ENCODE peak calls at places on chromosomes 5 and 9, in nine cellular contexts. C is GM20000, S is GM06990, Z is foreskin fibroblast, G is lung, O is mammary epithelial cell, N is pancreas, A is progenitor cell of endocrine pancreas, Q is neural progenitor cell. M is an unnamed sample.

GRCh38 chr9:93555370-93555769 is 21.0 kb upstream of the PHF2 start:
- DNase-seq in C (no peak), S (no peak), Z (no peak), G (no peak), O (no peak), N (no peak), A (no peak), Q (no peak), M (no peak)

GRCh38 chr5:116674881-116675627 is 100.4 kb upstream of the SEMA6A start:
- DNase-seq in C (no peak), S (no peak), Z (peak), G (no peak), O (no peak), N (no peak), A (no peak), Q (no peak), M (no peak)

GRCh38 chr5:141841376-141841775 is 36.8 kb downstream of the PCDH1 start:
- DNase-seq in C (no peak), S (no peak), Z (no peak), G (peak), O (no peak), N (peak), A (no peak), Q (no peak), M (no peak)

GRCh38 chr9:86637515-86637914 is 283.3 kb upstream of the TUT7 start:
- DNase-seq in C (no peak), S (peak), Z (peak), G (no peak), O (no peak), N (no peak), A (peak), Q (peak), M (peak)

GRCh38 chr9:122808141-122808540 is 8.2 kb downstream of the OR1K1 start:
- DNase-seq in C (no peak), S (no peak), Z (no peak), G (no peak), O (no peak), N (no peak), A (no peak), Q (no peak), M (no peak)

GRCh38 chr5:104702212-104702611 is 1139.6 kb upstream of the NUDT12 start:
- DNase-seq in C (no peak), S (no peak), Z (no peak), G (no peak), O (peak), N (no peak), A (no peak), Q (no peak), M (no peak)

GRCh38 chr9:83410701-83411100 is 127.5 kb downstream of the FRMD3 start:
- DNase-seq in C (no peak), S (no peak), Z (peak), G (no peak), O (no peak), N (no peak), A (no peak), Q (no peak), M (no peak)

GRCh38 chr5:82480331-82480730 is 202.2 kb upstream of the RPS23 start:
- DNase-seq in C (no peak), S (no peak), Z (no peak), G (no peak), O (no peak), N (no peak), A (no peak), Q (no peak), M (no peak)

GRCh38 chr9:95778957-95779356 is 96.5 kb upstream of the ERCC6L2 start:
- DNase-seq in C (no peak), S (no peak), Z (peak), G (peak), O (no peak), N (no peak), A (no peak), Q (no peak), M (no peak)

GRCh38 chr9:95515272-95516113 is 1.3 kb downstream of the PTCH1 start:
- DNase-seq in C (peak), S (no peak), Z (peak), G (no peak), O (no peak), N (no peak), A (peak), Q (peak), M (no peak)

GRCh38 chr5:156329197-156329611 is 2.2 kb downstream of the SGCD start:
- DNase-seq in C (no peak), S (no peak), Z (peak), G (no peak), O (no peak), N (no peak), A (no peak), Q (no peak), M (no peak)

GRCh38 chr5:149447373-149448367 is 68.6 kb upstream of the IL17B start:
- DNase-seq in C (no peak), S (no peak), Z (no peak), G (no peak), O (no peak), N (no peak), A (no peak), Q (no peak), M (no peak)

GRCh38 chr5:93158841-93159240 is 422.2 kb downstream of the NR2F1-AS1 start:
- DNase-seq in C (no peak), S (no peak), Z (peak), G (no peak), O (no peak), N (no peak), A (no peak), Q (no peak), M (no peak)

GRCh38 chr5:91957671-91958070 is 574.6 kb upstream of the ARRDC3 start:
- DNase-seq in C (no peak), S (no peak), Z (peak), G (no peak), O (peak), N (no peak), A (no peak), Q (no peak), M (no peak)

GRCh38 chr9:21591221-21592062 is 109.3 kb upstream of the IFNE start:
- DNase-seq in C (no peak), S (no peak), Z (peak), G (peak), O (peak), N (no peak), A (no peak), Q (peak), M (peak)

GRCh38 chr5:62771331-62771730 is 192.7 kb downstream of the LRRC70 start:
- DNase-seq in C (no peak), S (no peak), Z (no peak), G (no peak), O (no peak), N (no peak), A (no peak), Q (no peak), M (no peak)

GRCh38 chr5:148843510-148844318 is 17.3 kb downstream of the ADRB2 start:
- DNase-seq in C (no peak), S (no peak), Z (peak), G (no peak), O (no peak), N (no peak), A (no peak), Q (no peak), M (no peak)

GRCh38 chr9:13598738-13599137 is 319.2 kb upstream of the MPDZ start:
- DNase-seq in C (no peak), S (no peak), Z (no peak), G (no peak), O (no peak), N (no peak), A (no peak), Q (no peak), M (no peak)

GRCh38 chr9:97559111-97559514 is 57.6 kb downstream of the TMOD1 start:
- DNase-seq in C (peak), S (peak), Z (no peak), G (no peak), O (peak), N (no peak), A (no peak), Q (no peak), M (peak)

GRCh38 chr5:1127991-1128785 is 16.3 kb upstream of the SLC12A7 start:
- DNase-seq in C (no peak), S (no peak), Z (no peak), G (no peak), O (no peak), N (peak), A (no peak), Q (no peak), M (no peak)

GRCh38 chr9:98962181-98962560 is 18.5 kb downstream of the COL15A1 start:
- DNase-seq in C (no peak), S (no peak), Z (peak), G (no peak), O (no peak), N (no peak), A (no peak), Q (no peak), M (no peak)

GRCh38 chr5:93595420-93596136 is 12.6 kb downstream of the NR2F1 start:
- DNase-seq in C (no peak), S (no peak), Z (no peak), G (no peak), O (no peak), N (no peak), A (no peak), Q (peak), M (no peak)

GRCh38 chr5:103891151-103891550 is 328.6 kb upstream of the NUDT12 start:
- DNase-seq in C (no peak), S (no peak), Z (no peak), G (no peak), O (peak), N (no peak), A (no peak), Q (no peak), M (no peak)

GRCh38 chr5:89065919-89066318 is 182.9 kb upstream of the MEF2C start:
- DNase-seq in C (peak), S (peak), Z (no peak), G (no peak), O (no peak), N (no peak), A (no peak), Q (no peak), M (peak)

GRCh38 chr9:79054500-79054899 is 517.3 kb upstream of the TLE4 start:
- DNase-seq in C (no peak), S (no peak), Z (peak), G (no peak), O (no peak), N (no peak), A (no peak), Q (no peak), M (no peak)

GRCh38 chr9:92716557-92716956 is 46.6 kb upstream of the IPPK start:
- DNase-seq in C (peak), S (peak), Z (peak), G (peak), O (peak), N (peak), A (peak), Q (peak), M (peak)

GRCh38 chr9:6955251-6955921 is 197.6 kb downstream of the KDM4C start:
- DNase-seq in C (peak), S (no peak), Z (peak), G (no peak), O (no peak), N (no peak), A (no peak), Q (peak), M (peak)

GRCh38 chr5:40570408-40571129 is 109.1 kb upstream of the PTGER4 start:
- DNase-seq in C (peak), S (peak), Z (peak), G (no peak), O (peak), N (no peak), A (no peak), Q (no peak), M (peak)

GRCh38 chr5:151319334-151319733 is 15.8 kb upstream of the SLC36A3 start:
- DNase-seq in C (peak), S (no peak), Z (peak), G (no peak), O (peak), N (no peak), A (no peak), Q (no peak), M (peak)

GRCh38 chr9:74333633-74334032 is 163.5 kb upstream of the RORB start:
- DNase-seq in C (no peak), S (no peak), Z (no peak), G (no peak), O (no peak), N (no peak), A (no peak), Q (no peak), M (no peak)

GRCh38 chr9:74334308-74334707 is 162.8 kb upstream of the RORB start:
- DNase-seq in C (no peak), S (no peak), Z (no peak), G (no peak), O (no peak), N (no peak), A (no peak), Q (no peak), M (no peak)

GRCh38 chr9:74331607-74332006 is 165.5 kb upstream of the RORB start:
- DNase-seq in C (no peak), S (no peak), Z (no peak), G (no peak), O (no peak), N (no peak), A (no peak), Q (no peak), M (no peak)

GRCh38 chr9:74336161-74336560 is 161.0 kb upstream of the RORB start:
- DNase-seq in C (no peak), S (no peak), Z (no peak), G (no peak), O (peak), N (no peak), A (no peak), Q (no peak), M (no peak)

GRCh38 chr9:74330487-74331214 is 166.5 kb upstream of the RORB start:
- DNase-seq in C (no peak), S (no peak), Z (peak), G (no peak), O (no peak), N (no peak), A (no peak), Q (no peak), M (no peak)
- TF ChIP-seq CTCF in C (no peak), S (no peak), Z (no peak), G (no peak), O (no peak), N (no peak), A (no peak), Q (no peak), M (no peak)

DNA sequence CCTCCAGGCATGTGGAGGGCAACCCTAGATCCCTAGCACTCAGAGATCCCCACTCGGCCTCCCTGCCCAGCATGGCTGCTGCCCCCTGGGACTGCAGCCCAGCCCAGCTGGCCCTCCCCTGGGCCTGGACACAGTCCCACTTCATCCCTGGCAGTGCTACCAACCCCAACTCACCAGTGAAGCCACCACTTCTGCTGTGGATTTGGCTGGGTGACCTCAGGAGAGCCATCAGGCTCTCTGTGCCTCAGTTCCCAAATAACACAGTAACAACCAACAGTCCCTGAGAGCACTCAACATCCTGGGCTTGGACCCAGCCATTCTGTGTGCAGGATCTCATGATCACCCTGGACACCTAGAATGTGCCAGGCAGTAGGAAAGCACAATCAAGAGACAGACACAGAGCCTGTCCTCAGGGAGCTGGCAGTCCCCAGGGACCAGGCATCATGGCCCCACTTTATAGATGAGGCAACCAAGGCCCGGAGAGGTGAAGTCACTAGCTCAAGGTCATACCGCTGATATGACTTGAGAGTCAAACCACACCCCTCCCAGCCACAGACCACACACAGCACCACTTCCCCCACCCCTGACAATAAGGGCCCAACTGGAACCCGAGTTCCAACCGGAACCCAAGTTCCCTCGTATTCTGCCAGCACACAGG is 4.7 kb upstream of the PSMB7 start:
- DNase-seq in C (no peak), S (no peak), Z (no peak), G (no peak), O (no peak), N (no peak), A (no peak), Q (no peak), M (peak)
- TF ChIP-seq CTCF in C (no peak), S (no peak), Z (no peak), G (no peak), O (no peak), N (no peak), A (peak), Q (peak), M (no peak)

DNA sequence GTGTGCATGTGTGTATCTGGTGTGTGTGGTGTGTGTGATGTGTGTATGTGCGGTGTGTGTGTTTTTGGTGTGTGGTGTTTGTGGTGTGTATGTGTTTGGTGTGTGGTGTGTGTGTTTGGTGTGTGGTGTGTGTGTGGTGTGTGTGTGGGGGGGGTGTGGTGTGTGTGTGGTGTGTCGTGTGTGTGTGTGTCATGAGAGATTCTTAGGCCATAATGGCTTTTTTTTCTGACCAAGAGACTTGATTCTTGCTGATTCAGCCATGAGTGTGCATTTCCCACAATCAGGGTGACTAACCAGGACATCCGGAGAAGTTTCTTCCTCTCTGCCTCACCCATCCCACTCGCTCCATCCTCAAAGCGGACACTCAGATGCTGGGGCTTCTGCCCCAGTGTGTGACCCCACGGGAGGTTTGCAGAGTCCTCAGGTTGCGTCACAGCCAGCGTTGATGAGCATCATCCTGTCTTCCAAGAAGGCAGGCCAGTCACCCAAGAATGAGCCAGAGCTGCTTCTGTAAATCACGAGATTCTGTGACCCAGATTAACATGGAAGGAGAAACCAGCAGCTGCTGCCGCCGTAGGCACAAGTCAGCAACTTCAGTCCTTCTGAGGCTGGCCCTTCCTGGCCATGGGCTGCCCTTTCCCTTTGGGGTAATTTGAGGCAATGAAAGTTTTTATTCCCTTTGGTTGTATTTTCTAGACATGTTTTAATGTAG is 12.5 kb upstream of the CTSL start:
- DNase-seq in C (no peak), S (no peak), Z (peak), G (peak), O (peak), N (peak), A (no peak), Q (no peak), M (no peak)
- TF ChIP-seq CTCF in C (no peak), S (no peak), Z (peak), G (no peak), O (no peak), N (no peak), A (no peak), Q (no peak), M (no peak)

GRCh38 chr5:135989686-135990085 is 34.9 kb upstream of the LECT2 start:
- DNase-seq in C (no peak), S (no peak), Z (no peak), G (no peak), O (no peak), N (no peak), A (no peak), Q (no peak), M (no peak)
- TF ChIP-seq CTCF in C (no peak), S (no peak), Z (no peak), G (no peak), O (no peak), N (no peak), A (no peak), Q (no peak), M (no peak)

DNA sequence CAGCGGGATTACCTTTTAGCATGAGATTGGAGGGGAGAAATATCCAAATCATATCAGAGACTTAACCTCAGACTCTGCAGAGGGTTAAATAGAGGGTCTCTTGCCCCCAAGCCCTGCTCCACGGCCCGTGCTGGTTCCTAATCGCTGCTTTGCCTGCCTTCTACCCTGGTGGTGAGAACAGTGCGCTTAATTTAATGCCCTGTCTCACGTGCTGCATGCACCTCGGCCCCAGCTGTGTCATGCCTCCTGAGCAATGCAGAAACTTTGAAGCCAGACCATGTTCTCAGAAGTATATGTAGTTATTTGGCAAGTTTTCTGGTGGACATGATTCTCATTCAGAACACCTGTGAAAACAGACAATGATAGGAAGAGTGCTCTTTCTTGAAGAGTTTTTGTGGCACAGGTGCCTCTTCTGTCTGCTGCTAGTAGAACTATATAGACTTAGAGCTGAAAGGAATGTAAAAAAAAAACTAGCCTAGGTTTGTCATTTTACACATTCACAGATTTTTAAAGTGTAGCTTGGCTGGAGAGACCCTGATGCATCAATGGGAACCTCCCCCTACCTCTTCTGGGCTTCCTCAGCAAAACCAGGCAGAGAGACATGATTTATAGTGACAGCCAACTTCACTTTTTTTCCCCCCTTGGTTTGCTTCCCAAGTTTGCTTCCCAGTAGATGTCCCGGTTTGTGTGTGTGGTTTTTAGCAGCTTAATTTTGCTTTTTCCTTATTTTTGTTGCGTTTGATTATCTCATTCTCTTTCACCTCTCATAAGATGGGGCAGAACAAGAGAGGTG is 1.6 kb downstream of the OTULIN start:
- DNase-seq in C (peak), S (peak), Z (peak), G (no peak), O (peak), N (peak), A (no peak), Q (peak), M (peak)
- TF ChIP-seq CTCF in C (no peak), S (peak), Z (no peak), G (no peak), O (peak), N (no peak), A (peak), Q (peak), M (peak)

M was measured in GM12865.